ENCODE peak calls at places on chromosomes 13 and 19, in six cellular contexts. O is iPS-NIHi11, Q is PC-9, N is astrocyte of the spinal cord, U is neural progenitor cell, C is NCI-H1105. E is an unnamed sample.
A peak's percentile ranks its signal among the peaks of the same experiment; 100 is the strongest.

GRCh38 chr19:39473443-39473960 is 7.1 kb upstream of the TIMM50 start:
- DNase-seq in O (no peak), U (no peak), Q (no peak), N (no peak), C (no peak), E (no peak)

GRCh38 chr19:47723573-47723923 is 10.3 kb downstream of the EHD2 start:
- DNase-seq in N (peak; percentile 88), O (no peak), U (no peak), C (peak; percentile 31), Q (peak; percentile 58), E (peak; percentile 5)

GRCh38 chr13:75415720-75416119 is 66.2 kb downstream of the TBC1D4 start:
- DNase-seq in Q (no peak), O (no peak), N (peak; percentile 95), U (no peak), C (no peak), E (no peak)

GRCh38 chr19:13668964-13669363 is 95.4 kb upstream of the MRI1 start:
- DNase-seq in O (no peak), N (no peak), U (no peak), Q (no peak), C (no peak), E (no peak)

GRCh38 chr19:5864725-5865486 is 5.4 kb downstream of the FUT5 start:
- DNase-seq in U (no peak), Q (no peak), O (peak; percentile 29), N (no peak), C (no peak), E (no peak)

GRCh38 chr13:110125157-110125556 is 181.8 kb downstream of the COL4A1 start:
- DNase-seq in N (peak; percentile 66), U (no peak), Q (no peak), O (no peak), C (no peak), E (no peak)

GRCh38 chr19:4393947-4394590 is 6.3 kb downstream of the SH3GL1 start:
- DNase-seq in Q (no peak), C (no peak), O (no peak), N (no peak), U (peak; percentile 76), E (no peak)

GRCh38 chr13:20173121-20173746 is 12.4 kb upstream of the GJA3 start:
- DNase-seq in Q (no peak), U (no peak), O (no peak), N (no peak), C (no peak), E (no peak)

GRCh38 chr13:113192902-113193301 is 15.6 kb downstream of the PCID2 start:
- DNase-seq in C (no peak), Q (no peak), N (peak; percentile 35), U (no peak), O (no peak), E (no peak)

GRCh38 chr13:106464076-106464475 is 71.4 kb downstream of the EFNB2 start:
- DNase-seq in Q (no peak), O (no peak), N (peak; percentile 88), U (no peak), C (no peak), E (no peak)

GRCh38 chr19:43699506-43700367 is 16.1 kb upstream of the IRGC start:
- DNase-seq in U (peak; percentile 91), N (peak; percentile 43), C (no peak), Q (peak; percentile 10), O (peak; percentile 79), E (peak; percentile 21)

GRCh38 chr13:112143046-112143752 is 76.2 kb downstream of the SOX1 start:
- DNase-seq in Q (no peak), U (no peak), N (no peak), O (no peak), C (no peak), E (no peak)

GRCh38 chr13:23599083-23599925 is 29.1 kb downstream of the TNFRSF19 start:
- DNase-seq in C (no peak), N (no peak), O (peak; percentile 56), Q (peak; percentile 30), U (peak; percentile 38), E (no peak)

GRCh38 chr19:16106121-16106520 is 5.6 kb upstream of the RAB8A start:
- DNase-seq in C (no peak), N (no peak), Q (no peak), U (no peak), O (no peak), E (no peak)

GRCh38 chr13:34086281-34086680 is 268.3 kb downstream of the RFC3 start:
- DNase-seq in Q (no peak), O (no peak), C (no peak), U (no peak), N (no peak), E (no peak)

GRCh38 chr19:42051166-42052115 is 18.6 kb downstream of the GRIK5 start:
- DNase-seq in C (no peak), Q (peak; percentile 78), U (no peak), O (no peak), N (no peak), E (no peak)

GRCh38 chr19:8615813-8616596 is 5.5 kb upstream of the ADAMTS10 start:
- DNase-seq in N (peak; percentile 68), C (no peak), Q (peak; percentile 48), U (peak; percentile 66), O (peak; percentile 68), E (peak; percentile 4)

GRCh38 chr13:49368688-49369087 is 75.2 kb downstream of the CAB39L start:
- DNase-seq in U (no peak), N (no peak), Q (no peak), O (no peak), C (no peak), E (no peak)